ENCODE peak calls at places on chromosomes 3 and 15, in eight cellular contexts. D is cardiac muscle cell, L is GM23248, B is tibial artery, S is DND-41, F is lung, P is mammary epithelial cell, A is OCI-LY7. I is an unnamed sample. For H3K36me3, the result is how much of the 10 kb centered on the place peaks cover.

GRCh38 chr15:33008284-33009011 is 186.1 kb downstream of the FMN1 start:
- DNase-seq in D (no peak), L (peak), B (peak), S (no peak), F (no peak), P (no peak), A (no peak), I (no peak)

GRCh38 chr15:32851619-32852416 is 134.0 kb downstream of the GREM1 start:
- DNase-seq in D (no peak), L (peak), B (no peak), S (no peak), F (no peak), P (peak), A (no peak), I (no peak)

GRCh38 chr15:26442680-26443079 is 330.2 kb downstream of the GABRB3 start:
- DNase-seq in D (no peak), L (no peak), B (no peak), S (no peak), F (no peak), P (no peak), A (no peak), I (no peak)

GRCh38 chr3:191593486-191593885 is 132.5 kb downstream of the PYDC2 start:
- DNase-seq in D (no peak), L (no peak), B (no peak), S (no peak), F (no peak), P (no peak), A (no peak), I (no peak)

GRCh38 chr15:70121656-70122297 is 24.1 kb upstream of the TLE3 start:
- DNase-seq in D (no peak), L (peak), B (peak), S (no peak), F (peak), P (peak), A (no peak), I (no peak)

GRCh38 chr3:194592798-194593752 is 40.1 kb downstream of the TMEM44 start:
- DNase-seq in D (no peak), L (peak), B (peak), S (no peak), F (peak), P (peak), A (peak), I (no peak)

GRCh38 chr15:48875241-48875640 is 2.7 kb upstream of the EID1 start:
- DNase-seq in D (no peak), L (no peak), B (no peak), S (no peak), F (no peak), P (no peak), A (no peak), I (no peak)

GRCh38 chr15:48191574-48192225 is at the start of gene CTXN2:
- DNase-seq in D (peak), L (no peak), B (no peak), S (no peak), F (no peak), P (no peak), A (no peak), I (no peak)

GRCh38 chr3:59265566-59265965 is 215.7 kb upstream of the CFAP20DC start:
- DNase-seq in D (no peak), L (no peak), B (no peak), S (no peak), F (no peak), P (no peak), A (no peak), I (no peak)

GRCh38 chr3:185786956-185787877 is 37.6 kb downstream of the IGF2BP2 start:
- DNase-seq in D (no peak), L (no peak), B (no peak), S (no peak), F (no peak), P (no peak), A (no peak), I (no peak)

GRCh38 chr3:143078883-143079282 is 40.7 kb upstream of the CHST2 start:
- DNase-seq in D (no peak), L (peak), B (no peak), S (no peak), F (no peak), P (peak), A (no peak), I (no peak)

GRCh38 chr3:168794427-168794826 is 698.7 kb upstream of the GOLIM4 start:
- DNase-seq in D (no peak), L (no peak), B (no peak), S (no peak), F (no peak), P (no peak), A (no peak), I (no peak)

GRCh38 chr3:49413338-49413734 is 1.1 kb downstream of the TCTA start:
- DNase-seq in D (no peak), L (no peak), B (no peak), S (no peak), F (no peak), P (no peak), A (no peak), I (no peak)

GRCh38 chr3:61858054-61858453 is 296.7 kb downstream of the PTPRG start:
- DNase-seq in D (peak), L (peak), B (no peak), S (no peak), F (no peak), P (peak), A (no peak), I (no peak)

GRCh38 chr3:52313774-52314188 is 2.3 kb upstream of the DNAH1 start:
- DNase-seq in D (no peak), L (peak), B (peak), S (no peak), F (no peak), P (peak), A (peak), I (no peak)

GRCh38 chr3:55487376-55488241 is 503 bp upstream of the WNT5A start:
- DNase-seq in D (peak), L (peak), B (no peak), S (no peak), F (no peak), P (peak), A (peak), I (no peak)

GRCh38 chr3:185423178-185423577 is 60.2 kb downstream of the MAP3K13 start:
- DNase-seq in D (no peak), L (peak), B (peak), S (no peak), F (no peak), P (peak), A (peak), I (no peak)

GRCh38 chr15:90818251-90819210 is 49.9 kb upstream of the FURIN start:
- DNase-seq in D (no peak), L (no peak), B (no peak), S (peak), F (no peak), P (no peak), A (peak), I (no peak)

GRCh38 chr3:45992133-45992729 is 3.4 kb downstream of the FYCO1 start:
- DNase-seq in D (no peak), L (peak), B (no peak), S (peak), F (no peak), P (no peak), A (peak), I (no peak)

GRCh38 chr3:40877651-40878463 is 321.4 kb upstream of the CTNNB1 start:
- DNase-seq in D (no peak), L (peak), B (peak), S (no peak), F (peak), P (peak), A (no peak), I (no peak)

GRCh38 chr3:36937492-36937891 is 7.4 kb downstream of the TRANK1 start:
- DNase-seq in D (no peak), L (no peak), B (no peak), S (no peak), F (no peak), P (no peak), A (no peak), I (no peak)

GRCh38 chr3:18968120-18968519 is 180.2 kb upstream of the KCNH8 start:
- DNase-seq in D (no peak), L (no peak), B (no peak), S (no peak), F (no peak), P (no peak), A (no peak), I (no peak)

GRCh38 chr3:12901631-12902045 is 60.3 kb upstream of the RPL32 start:
- DNase-seq in D (no peak), L (no peak), B (no peak), S (peak), F (no peak), P (no peak), A (peak), I (no peak)

GRCh38 chr3:193095366-193095765 is 145.7 kb upstream of the PLAAT1 start:
- DNase-seq in D (peak), L (no peak), B (no peak), S (no peak), F (no peak), P (no peak), A (no peak), I (no peak)

GRCh38 chr15:25504307-25504706 is 65.5 kb upstream of the UBE3A start:
- DNase-seq in D (no peak), L (peak), B (no peak), S (no peak), F (no peak), P (no peak), A (no peak), I (no peak)

GRCh38 chr15:66833803-66834202 is 131.8 kb downstream of the SMAD6 start:
- DNase-seq in D (no peak), L (no peak), B (no peak), S (no peak), F (no peak), P (no peak), A (no peak), I (no peak)

GRCh38 chr15:70195808-70196304 is 98.1 kb upstream of the TLE3 start:
- DNase-seq in D (no peak), L (peak), B (peak), S (no peak), F (peak), P (peak), A (no peak), I (no peak)

GRCh38 chr15:62306851-62307504 is 141.9 kb upstream of the C2CD4B start:
- DNase-seq in D (peak), L (peak), B (peak), S (peak), F (peak), P (peak), A (peak), I (no peak)

GRCh38 chr15:85793641-85794597 is 806 bp downstream of the KLHL25 start:
- DNase-seq in D (peak), L (peak), B (peak), S (peak), F (no peak), P (peak), A (peak), I (peak)

GRCh38 chr3:111073186-111073585 is 1.6 kb downstream of the NECTIN3 start:
- DNase-seq in D (peak), L (peak), B (no peak), S (no peak), F (no peak), P (peak), A (no peak), I (no peak)

GRCh38 chr3:167967257-167968010 is 128.3 kb downstream of the GOLIM4 start:
- DNase-seq in D (no peak), L (no peak), B (no peak), S (no peak), F (no peak), P (no peak), A (no peak), I (no peak)

DNA sequence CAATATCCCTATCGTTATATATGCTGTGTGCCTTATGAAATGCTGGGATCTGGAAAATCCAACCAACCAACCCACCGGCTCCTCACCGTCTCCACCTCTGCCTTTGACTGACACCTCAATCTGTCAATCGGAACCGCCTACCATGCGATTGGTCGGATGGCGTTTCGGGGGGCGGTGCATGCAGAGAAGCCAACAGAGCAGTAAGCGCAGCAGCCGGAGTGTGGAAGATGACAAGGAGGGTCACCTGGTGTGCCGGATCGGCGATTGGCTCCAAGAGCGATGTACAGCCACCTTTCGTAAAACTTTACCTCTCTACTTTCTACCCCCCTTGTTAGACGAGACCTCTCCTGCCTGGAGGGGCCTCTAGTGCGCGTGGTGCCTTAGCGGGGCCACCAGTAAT is 6.3 kb downstream of the CLK3 start:
- DNase-seq in D (no peak), L (no peak), B (peak), S (no peak), F (no peak), P (no peak), A (no peak), I (no peak)
- H3K36me3 ChIP-seq in D (half or more), L (under half), B (half or more), S (half or more), F (under half), P (under half), A (half or more), I (half or more)

GRCh38 chr3:9250236-9250635 is 790 bp upstream of the SRGAP3 start:
- DNase-seq in D (no peak), L (peak), B (no peak), S (no peak), F (no peak), P (no peak), A (no peak), I (no peak)

GRCh38 chr3:9249273-9250192 is at the start of gene SRGAP3:
- DNase-seq in D (peak), L (peak), B (peak), S (peak), F (peak), P (peak), A (peak), I (peak)

GRCh38 chr3:9246196-9246595 is 3.2 kb downstream of the SRGAP3 start:
- DNase-seq in D (no peak), L (no peak), B (no peak), S (no peak), F (no peak), P (no peak), A (no peak), I (no peak)

GRCh38 chr3:9248232-9249191 is 934 bp downstream of the SRGAP3 start:
- DNase-seq in D (no peak), L (peak), B (no peak), S (no peak), F (no peak), P (peak), A (no peak), I (peak)

DNA sequence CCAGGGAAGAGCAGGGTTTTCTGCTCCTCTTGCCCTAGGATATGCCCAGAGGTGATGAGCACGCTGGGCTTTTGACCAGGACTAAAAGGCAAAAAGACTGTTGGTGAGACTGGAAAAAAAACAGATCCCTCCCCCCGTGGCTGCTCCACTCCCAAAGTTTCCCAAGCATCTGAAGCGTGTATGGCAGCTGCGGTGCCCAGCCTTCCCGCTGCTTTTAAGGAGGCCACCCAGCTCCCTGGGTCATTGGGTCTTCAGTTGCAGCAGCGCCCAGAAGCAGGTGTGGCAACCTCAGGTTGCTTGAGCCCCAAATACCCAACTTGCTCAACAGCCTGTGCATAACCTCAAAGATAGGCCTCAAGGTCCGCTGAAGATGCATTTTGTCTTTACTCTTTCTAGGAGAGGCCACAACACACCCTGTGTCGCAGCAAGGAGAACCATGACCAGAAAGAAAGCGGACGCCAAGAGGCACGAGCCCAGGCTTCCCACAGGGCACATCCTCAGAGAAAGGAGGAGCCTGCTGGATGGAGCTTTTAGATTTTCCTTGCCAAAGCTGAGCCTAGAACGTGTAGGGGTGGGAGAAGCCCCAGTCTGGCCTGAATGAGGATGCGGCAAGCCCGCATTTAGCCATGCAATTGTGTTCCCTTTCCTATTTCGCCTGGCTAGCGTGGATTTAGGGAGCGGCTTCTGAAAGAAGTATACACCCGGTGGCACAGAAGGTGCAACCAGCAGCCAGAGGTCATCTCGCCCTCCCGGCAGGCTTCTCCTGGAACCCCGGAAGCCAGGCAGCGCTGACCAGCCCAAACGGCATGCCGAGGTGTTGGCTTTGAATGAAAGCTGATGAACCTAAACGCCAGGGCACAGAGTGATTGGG is 1.9 kb downstream of the SRGAP3 start:
- DNase-seq in D (no peak), L (peak), B (no peak), S (no peak), F (no peak), P (peak), A (no peak), I (no peak)
- H3K27ac ChIP-seq in D (no peak), L (no peak), B (no peak), S (no peak), F (no peak), P (peak), A (no peak), I (no peak)

GRCh38 chr3:196063049-196063448 is 18.8 kb downstream of the TFRC start:
- DNase-seq in D (no peak), L (peak), B (no peak), S (no peak), F (no peak), P (no peak), A (no peak), I (no peak)
- H3K36me3 ChIP-seq in D (half or more), L (half or more), B (half or more), S (half or more), F (half or more), P (half or more), A (half or more), I (half or more)

GRCh38 chr3:179179979-179180758 is 32.0 kb downstream of the PIK3CA start:
- DNase-seq in D (no peak), L (peak), B (no peak), S (no peak), F (no peak), P (peak), A (no peak), I (no peak)
- H3K27ac ChIP-seq in D (peak), L (peak), B (peak), S (no peak), F (peak), P (no peak), A (no peak), I (no peak)

GRCh38 chr15:72764656-72765055 is 18.9 kb downstream of the ADPGK start:
- DNase-seq in D (no peak), L (peak), B (no peak), S (no peak), F (no peak), P (no peak), A (no peak), I (no peak)
- H3K36me3 ChIP-seq in D (under half), L (under half), B (half or more), S (half or more), F (under half), P (under half), A (half or more), I (under half)

DNA sequence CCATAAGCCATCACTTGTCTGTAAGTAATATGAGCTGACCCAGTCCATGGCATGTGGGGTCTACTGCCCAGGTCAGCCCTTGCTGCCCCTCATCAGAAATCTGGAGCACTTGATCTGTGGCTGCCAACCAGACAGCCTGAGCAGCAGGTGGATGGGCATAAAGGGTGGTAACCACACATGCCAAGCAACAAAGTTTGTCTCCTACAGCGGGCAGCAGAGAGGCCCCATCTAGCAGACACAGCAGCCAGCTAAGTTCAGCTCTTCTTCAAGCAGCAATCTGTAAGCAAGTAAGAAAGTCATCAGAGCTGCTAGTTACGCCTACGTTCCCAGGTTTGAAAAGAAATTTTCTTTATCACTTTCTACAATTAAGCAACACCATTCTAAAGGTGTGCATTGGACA is 27.9 kb downstream of the CHCHD4 start:
- DNase-seq in D (no peak), L (no peak), B (no peak), S (no peak), F (no peak), P (no peak), A (no peak), I (no peak)
- H3K27ac ChIP-seq in D (no peak), L (no peak), B (no peak), S (no peak), F (no peak), P (no peak), A (no peak), I (no peak)

I was measured in CD4-positive, alpha-beta memory T cell.